ENCODE peak calls at places on chromosomes 16 and 17, in four cellular contexts. One of them, this sample, is unnamed.

GRCh38 chr17:82358467-82359350 is at the start of gene TEX19:
- DNase-seq in H1: no peak
- DNase-seq in K562: peak
- DNase-seq in GM12878: no peak
- DNase-seq in this sample: no peak

GRCh38 chr17:41785091-41785875 is 1.2 kb downstream of the JUP start:
- DNase-seq in GM12878: no peak
- DNase-seq in K562: peak
- DNase-seq in H1: peak
- DNase-seq in this sample: no peak

GRCh38 chr17:76529643-76530488 is 7.6 kb downstream of the CYGB start:
- DNase-seq in K562: peak
- DNase-seq in H1: no peak
- DNase-seq in GM12878: no peak
- DNase-seq in this sample: no peak

GRCh38 chr16:71933913-71934696 is 38.8 kb downstream of the IST1 start:
- DNase-seq in H1: no peak
- DNase-seq in K562: peak
- DNase-seq in GM12878: no peak
- DNase-seq in this sample: no peak

GRCh38 chr17:67246648-67247415 is 1.8 kb upstream of the HELZ start:
- DNase-seq in GM12878: peak
- DNase-seq in H1: peak
- DNase-seq in K562: peak
- DNase-seq in this sample: peak

GRCh38 chr16:67516296-67517177 is 12.1 kb upstream of the RIPOR1 start:
- DNase-seq in K562: no peak
- DNase-seq in H1: no peak
- DNase-seq in GM12878: no peak
- DNase-seq in this sample: no peak

GRCh38 chr17:46903762-46904672 is 18.9 kb upstream of the GOSR2 start:
- DNase-seq in H1: no peak
- DNase-seq in GM12878: no peak
- DNase-seq in K562: no peak
- DNase-seq in this sample: no peak

GRCh38 chr17:40862985-40863733 is 3.9 kb downstream of the KRT12 start:
- DNase-seq in K562: no peak
- DNase-seq in GM12878: no peak
- DNase-seq in H1: peak
- DNase-seq in this sample: no peak

GRCh38 chr17:18182978-18183333 is 672 bp upstream of the ALKBH5 start:
- DNase-seq in GM12878: no peak
- DNase-seq in H1: no peak
- DNase-seq in K562: peak
- DNase-seq in this sample: no peak

GRCh38 chr16:89332248-89333245 is 115.0 kb downstream of the ZNF778 start:
- DNase-seq in H1: no peak
- DNase-seq in K562: no peak
- DNase-seq in GM12878: no peak
- DNase-seq in this sample: no peak

GRCh38 chr16:4517812-4518211 is 20.8 kb downstream of the CDIP1 start:
- DNase-seq in K562: peak
- DNase-seq in GM12878: no peak
- DNase-seq in H1: no peak
- DNase-seq in this sample: no peak

GRCh38 chr16:84340305-84341040 is 27.9 kb upstream of the ATP2C2 start:
- DNase-seq in K562: no peak
- DNase-seq in H1: no peak
- DNase-seq in GM12878: no peak
- DNase-seq in this sample: no peak

GRCh38 chr16:31135535-31136286 is at the start of gene PRSS8:
- DNase-seq in K562: peak
- DNase-seq in GM12878: no peak
- DNase-seq in H1: no peak
- DNase-seq in this sample: peak

GRCh38 chr16:57530104-57530522 is 6.3 kb downstream of the CCDC102A start:
- DNase-seq in GM12878: no peak
- DNase-seq in H1: no peak
- DNase-seq in K562: peak
- DNase-seq in this sample: no peak

GRCh38 chr17:18185391-18185790 is 1.8 kb downstream of the ALKBH5 start:
- DNase-seq in K562: no peak
- DNase-seq in GM12878: no peak
- DNase-seq in H1: no peak
- DNase-seq in this sample: no peak

GRCh38 chr17:7322520-7323194 is 6.5 kb downstream of the NEURL4 start:
- DNase-seq in K562: no peak
- DNase-seq in H1: no peak
- DNase-seq in GM12878: no peak
- DNase-seq in this sample: no peak

GRCh38 chr17:34305061-34305460 is 14.2 kb upstream of the CCL8 start:
- DNase-seq in GM12878: no peak
- DNase-seq in K562: no peak
- DNase-seq in H1: no peak
- DNase-seq in this sample: no peak
- TF ChIP-seq RAD21 in GM12878: no peak
- TF ChIP-seq RAD21 in K562: no peak
- TF ChIP-seq RAD21 in H1: no peak
- TF ChIP-seq RAD21 in this sample: no peak

GRCh38 chr17:48347203-48347602 is 82.8 kb downstream of the SKAP1 start:
- DNase-seq in H1: no peak
- DNase-seq in GM12878: no peak
- DNase-seq in K562: no peak
- DNase-seq in this sample: no peak

GRCh38 chr17:48352630-48353029 is 77.4 kb downstream of the SKAP1 start:
- DNase-seq in GM12878: no peak
- DNase-seq in H1: no peak
- DNase-seq in K562: no peak
- DNase-seq in this sample: no peak

GRCh38 chr17:48356866-48357265 is 73.1 kb downstream of the SKAP1 start:
- DNase-seq in K562: no peak
- DNase-seq in GM12878: no peak
- DNase-seq in H1: no peak
- DNase-seq in this sample: no peak

GRCh38 chr17:48348352-48348751 is 81.7 kb downstream of the SKAP1 start:
- DNase-seq in K562: no peak
- DNase-seq in H1: no peak
- DNase-seq in GM12878: no peak
- DNase-seq in this sample: no peak

GRCh38 chr17:48351916-48352332 is 78.1 kb downstream of the SKAP1 start:
- DNase-seq in K562: peak
- DNase-seq in H1: no peak
- DNase-seq in GM12878: no peak
- DNase-seq in this sample: peak
- TF ChIP-seq YY1 in K562: no peak
- TF ChIP-seq YY1 in H1: no peak
- TF ChIP-seq YY1 in GM12878: no peak
- TF ChIP-seq YY1 in this sample: no peak

GRCh38 chr17:57456622-57457021 is 200.3 kb downstream of the MSI2 start:
- DNase-seq in GM12878: no peak
- DNase-seq in K562: no peak
- DNase-seq in H1: no peak
- DNase-seq in this sample: no peak

GRCh38 chr17:57457188-57457587 is 200.9 kb downstream of the MSI2 start:
- DNase-seq in H1: no peak
- DNase-seq in K562: no peak
- DNase-seq in GM12878: no peak
- DNase-seq in this sample: no peak

GRCh38 chr17:57454729-57455062 is 198.4 kb downstream of the MSI2 start:
- DNase-seq in K562: no peak
- DNase-seq in GM12878: no peak
- DNase-seq in H1: no peak
- DNase-seq in this sample: no peak

GRCh38 chr17:57453841-57454240 is 197.5 kb downstream of the MSI2 start:
- DNase-seq in H1: no peak
- DNase-seq in K562: no peak
- DNase-seq in GM12878: no peak
- DNase-seq in this sample: no peak

DNA sequence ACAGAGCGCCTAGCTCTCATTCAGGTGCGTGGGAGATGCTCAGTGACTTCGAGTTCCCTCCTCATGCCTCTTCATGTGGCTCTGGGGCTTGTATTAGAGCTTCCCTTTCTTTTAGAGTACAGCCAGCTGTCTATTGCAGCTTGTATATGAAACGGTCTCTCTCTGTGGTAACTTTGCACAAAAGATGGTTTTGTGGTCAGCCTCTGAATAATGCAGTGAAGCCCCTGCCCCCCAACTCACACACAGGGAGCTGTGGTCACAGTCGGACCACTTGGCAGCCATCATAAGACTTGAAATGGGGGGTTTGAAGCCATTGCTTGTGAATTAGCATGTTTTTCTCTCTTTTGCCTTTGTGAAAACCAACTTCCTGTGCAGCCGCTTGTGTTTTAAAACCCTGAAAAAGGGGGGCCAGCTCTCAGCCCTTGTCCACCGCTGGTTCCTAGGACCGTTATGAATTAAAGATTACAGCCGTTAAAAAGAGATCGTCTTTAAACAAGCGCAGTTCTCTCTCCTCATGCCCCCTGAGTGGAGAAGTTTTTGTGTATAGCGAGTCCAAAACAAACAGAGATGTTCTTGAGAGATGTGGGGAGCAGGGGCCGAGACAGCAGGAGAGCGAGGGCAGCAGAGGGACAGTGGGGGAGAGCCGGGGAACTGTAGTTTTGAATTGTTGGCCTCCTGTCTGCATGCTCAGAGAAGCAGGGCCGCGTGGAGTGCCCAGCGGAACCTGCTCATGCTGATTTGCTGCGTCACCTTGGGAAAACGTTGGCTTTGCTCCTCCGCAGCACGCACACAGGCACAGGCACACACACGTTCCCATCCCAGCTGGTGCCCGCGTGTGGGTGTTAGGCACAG is 199.0 kb downstream of the MSI2 start:
- DNase-seq in H1: no peak
- DNase-seq in GM12878: peak
- DNase-seq in K562: no peak
- DNase-seq in this sample: no peak
- TF ChIP-seq EGR1 in H1: no peak
- TF ChIP-seq EGR1 in GM12878: no peak
- TF ChIP-seq EGR1 in K562: no peak
- TF ChIP-seq EGR1 in this sample: no peak

GRCh38 chr17:80949451-80950421 is 41.9 kb upstream of the CHMP6 start:
- DNase-seq in GM12878: no peak
- DNase-seq in K562: no peak
- DNase-seq in H1: no peak
- DNase-seq in this sample: no peak
- TF ChIP-seq RAD21 in GM12878: no peak
- TF ChIP-seq RAD21 in K562: no peak
- TF ChIP-seq RAD21 in H1: peak
- TF ChIP-seq RAD21 in this sample: no peak

GRCh38 chr17:39080416-39081179 is 70.8 kb downstream of the PLXDC1 start:
- DNase-seq in GM12878: no peak
- DNase-seq in H1: no peak
- DNase-seq in K562: no peak
- DNase-seq in this sample: no peak
- TF ChIP-seq YY1 in GM12878: no peak
- TF ChIP-seq YY1 in H1: no peak
- TF ChIP-seq YY1 in K562: no peak
- TF ChIP-seq YY1 in this sample: no peak

GRCh38 chr17:73283250-73283649 is 21.6 kb upstream of the CPSF4L start:
- DNase-seq in H1: no peak
- DNase-seq in GM12878: no peak
- DNase-seq in K562: no peak
- DNase-seq in this sample: no peak

GRCh38 chr17:73280191-73280590 is 18.5 kb upstream of the CPSF4L start:
- DNase-seq in H1: no peak
- DNase-seq in K562: no peak
- DNase-seq in GM12878: no peak
- DNase-seq in this sample: no peak

GRCh38 chr17:73282629-73283028 is 20.9 kb upstream of the CPSF4L start:
- DNase-seq in K562: no peak
- DNase-seq in GM12878: no peak
- DNase-seq in H1: no peak
- DNase-seq in this sample: no peak

GRCh38 chr17:73283841-73284282 is 22.2 kb upstream of the CPSF4L start:
- DNase-seq in GM12878: no peak
- DNase-seq in H1: peak
- DNase-seq in K562: no peak
- DNase-seq in this sample: no peak

GRCh38 chr17:73281926-73282325 is 20.2 kb upstream of the CPSF4L start:
- DNase-seq in H1: no peak
- DNase-seq in K562: no peak
- DNase-seq in GM12878: peak
- DNase-seq in this sample: no peak
- TF ChIP-seq EGR1 in H1: no peak
- TF ChIP-seq EGR1 in K562: no peak
- TF ChIP-seq EGR1 in GM12878: no peak
- TF ChIP-seq EGR1 in this sample: no peak

GRCh38 chr17:38599398-38599856 is 6.3 kb downstream of the SRCIN1 start:
- DNase-seq in K562: no peak
- DNase-seq in H1: no peak
- DNase-seq in GM12878: no peak
- DNase-seq in this sample: no peak

GRCh38 chr17:38597375-38597774 is 8.4 kb downstream of the SRCIN1 start:
- DNase-seq in H1: no peak
- DNase-seq in GM12878: no peak
- DNase-seq in K562: no peak
- DNase-seq in this sample: no peak

GRCh38 chr17:38598995-38599394 is 6.8 kb downstream of the SRCIN1 start:
- DNase-seq in GM12878: no peak
- DNase-seq in K562: no peak
- DNase-seq in H1: no peak
- DNase-seq in this sample: no peak

GRCh38 chr17:38600416-38600815 is 5.3 kb downstream of the SRCIN1 start:
- DNase-seq in H1: no peak
- DNase-seq in GM12878: no peak
- DNase-seq in K562: no peak
- DNase-seq in this sample: no peak

DNA sequence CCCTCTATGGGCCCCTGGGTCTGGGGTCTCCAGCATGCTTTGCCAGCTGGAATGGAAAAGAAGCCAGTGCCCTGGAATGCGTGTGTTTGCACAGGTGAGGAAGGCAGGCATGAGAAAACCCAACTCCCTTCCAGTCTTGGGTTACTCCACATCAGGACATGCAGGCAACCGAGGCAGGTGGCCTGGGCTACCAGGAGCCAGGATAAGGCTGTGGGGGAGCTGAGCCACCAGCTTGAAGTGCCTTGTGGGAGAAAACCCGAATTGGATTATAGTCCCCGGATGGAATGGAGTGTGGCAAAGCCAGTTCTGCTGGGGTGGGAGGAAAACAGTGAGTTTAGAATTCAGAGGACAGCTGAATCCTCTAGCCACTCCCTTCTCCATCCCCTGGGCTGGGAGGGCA is 7.2 kb downstream of the SRCIN1 start:
- DNase-seq in K562: peak
- DNase-seq in GM12878: no peak
- DNase-seq in H1: peak
- DNase-seq in this sample: peak
- TF ChIP-seq RAD21 in K562: no peak
- TF ChIP-seq RAD21 in GM12878: no peak
- TF ChIP-seq RAD21 in H1: peak
- TF ChIP-seq RAD21 in this sample: no peak